ENCODE peak calls at places on chromosomes 13 and 19, in nine cellular contexts. B is adrenal gland, L is body of pancreas, K is A549, T is suprapubic skin, M is uterus, R is IMR-90, E is heart left ventricle, I is H1. U is an unnamed sample.

GRCh38 chr13:43905435-43906031 is 25.8 kb downstream of the LACC1 start:
- DNase-seq in M (peak), R (peak), K (no peak), B (no peak), E (peak), L (peak), T (no peak), I (no peak), U (peak)

GRCh38 chr19:46606681-46607440 is 5.7 kb downstream of the CALM3 start:
- DNase-seq in K (no peak), T (peak), I (no peak), M (no peak), B (peak), R (no peak), E (no peak), L (no peak), U (no peak)

GRCh38 chr13:110312669-110313031 is 5.6 kb downstream of the COL4A2 start:
- DNase-seq in B (no peak), E (no peak), T (no peak), M (peak), K (no peak), I (no peak), R (peak), L (no peak), U (no peak)

GRCh38 chr13:33932765-33933406 is 114.9 kb downstream of the RFC3 start:
- DNase-seq in I (no peak), M (no peak), E (no peak), B (no peak), T (no peak), K (no peak), R (peak), L (no peak), U (no peak)

GRCh38 chr13:112905990-112906641 is 62.9 kb upstream of the MCF2L start:
- DNase-seq in E (no peak), I (peak), L (no peak), T (no peak), R (no peak), K (no peak), M (no peak), B (no peak), U (no peak)

GRCh38 chr13:110129539-110130186 is 177.3 kb downstream of the COL4A1 start:
- DNase-seq in T (no peak), I (no peak), R (no peak), M (no peak), K (no peak), L (no peak), B (no peak), E (no peak), U (no peak)

GRCh38 chr19:38869836-38870607 is 8.1 kb downstream of the RINL start:
- DNase-seq in E (peak), T (peak), K (peak), B (peak), I (no peak), R (peak), L (peak), M (peak), U (peak)

GRCh38 chr13:43544011-43544410 is 242.8 kb downstream of the ENOX1 start:
- DNase-seq in T (no peak), R (peak), L (no peak), K (no peak), B (peak), I (no peak), M (peak), E (no peak), U (no peak)

GRCh38 chr19:16548956-16549355 is 6.7 kb upstream of the CHERP start:
- DNase-seq in E (no peak), M (no peak), L (no peak), I (no peak), R (no peak), T (no peak), B (no peak), K (no peak), U (no peak)

GRCh38 chr19:16504271-16504670 is 8.1 kb downstream of the C19orf44 start:
- DNase-seq in M (no peak), B (no peak), R (no peak), T (no peak), L (no peak), K (no peak), I (no peak), E (no peak), U (no peak)

GRCh38 chr13:43682698-43683097 is 104.1 kb downstream of the ENOX1 start:
- DNase-seq in E (no peak), R (no peak), M (no peak), T (no peak), K (no peak), B (no peak), I (no peak), L (no peak), U (no peak)

GRCh38 chr13:65592757-65593156 is 1637.4 kb downstream of the PCDH9 start:
- DNase-seq in B (no peak), K (no peak), I (no peak), T (no peak), E (no peak), R (peak), M (no peak), L (no peak), U (no peak)

GRCh38 chr13:59745395-59745788 is 418.3 kb downstream of the DIAPH3 start:
- DNase-seq in B (no peak), M (no peak), T (no peak), R (peak), K (no peak), L (no peak), E (no peak), I (no peak), U (no peak)

GRCh38 chr19:16739546-16739945 is 19.9 kb downstream of the NWD1 start:
- DNase-seq in M (no peak), L (no peak), B (no peak), E (no peak), R (no peak), I (no peak), T (no peak), K (no peak), U (no peak)

GRCh38 chr13:37960427-37960826 is 90.9 kb upstream of the TRPC4 start:
- DNase-seq in B (no peak), R (peak), I (no peak), T (no peak), E (no peak), M (no peak), K (no peak), L (no peak), U (no peak)

GRCh38 chr13:37617162-37617561 is 18.6 kb upstream of the POSTN start:
- DNase-seq in T (no peak), I (no peak), B (no peak), K (no peak), M (no peak), E (no peak), R (peak), L (no peak), U (no peak)

GRCh38 chr19:39430675-39431593 is 4.8 kb downstream of the RPS16 start:
- DNase-seq in L (no peak), E (no peak), T (no peak), M (no peak), R (peak), B (peak), K (peak), I (no peak), U (no peak)

GRCh38 chr13:38542601-38543000 is 144.3 kb upstream of the FREM2 start:
- DNase-seq in K (no peak), T (no peak), R (no peak), I (no peak), B (no peak), E (no peak), M (no peak), L (no peak), U (no peak)

GRCh38 chr19:56301886-56302620 is 12.6 kb downstream of the ZSCAN5A start:
- DNase-seq in L (no peak), R (no peak), B (no peak), K (no peak), E (no peak), M (no peak), I (no peak), T (no peak), U (no peak)

GRCh38 chr13:39942901-39943273 is 287.4 kb downstream of the COG6 start:
- DNase-seq in B (peak), R (peak), I (peak), T (peak), E (peak), K (peak), M (peak), L (peak), U (peak)

GRCh38 chr19:56927791-56928207 is 87.3 kb upstream of the PEG3 start:
- DNase-seq in K (no peak), B (no peak), T (no peak), L (no peak), I (no peak), R (no peak), M (no peak), E (no peak), U (no peak)

GRCh38 chr13:86282450-86282849 is 483.2 kb upstream of the SLITRK6 start:
- DNase-seq in I (no peak), B (no peak), K (no peak), L (no peak), M (no peak), T (no peak), R (no peak), E (no peak), U (no peak)

GRCh38 chr19:14149011-14149410 is 12.6 kb upstream of the ASF1B start:
- DNase-seq in B (no peak), L (no peak), R (no peak), I (no peak), K (no peak), E (no peak), T (no peak), M (no peak), U (no peak)

GRCh38 chr19:47761566-47761965 is 16.2 kb downstream of the NOP53 start:
- DNase-seq in K (no peak), I (no peak), R (no peak), B (no peak), E (no peak), T (no peak), M (no peak), L (no peak), U (no peak)

GRCh38 chr19:58181902-58182576 is 822 bp upstream of the ZNF274 start:
- DNase-seq in K (peak), E (peak), I (no peak), R (no peak), M (no peak), B (peak), T (peak), L (peak), U (peak)

GRCh38 chr19:10544242-10544752 is 593 bp downstream of the ATG4D start:
- DNase-seq in R (no peak), E (peak), K (no peak), I (no peak), L (peak), T (peak), M (no peak), B (peak), U (peak)

GRCh38 chr13:99124695-99125334 is 75.8 kb upstream of the UBAC2 start:
- DNase-seq in B (no peak), M (no peak), L (no peak), K (peak), E (no peak), R (peak), I (no peak), T (no peak), U (no peak)

GRCh38 chr13:40206241-40207109 is 460.0 kb downstream of the FOXO1 start:
- DNase-seq in B (no peak), K (no peak), M (no peak), T (no peak), I (no peak), L (peak), R (peak), E (no peak), U (no peak)

GRCh38 chr13:44436589-44437337 is 63.1 kb downstream of the SERP2 start:
- DNase-seq in B (peak), I (peak), M (peak), T (peak), K (peak), E (peak), L (peak), R (peak), U (peak)

GRCh38 chr19:56066152-56067023 is 54.7 kb downstream of the ZNF787 start:
- DNase-seq in I (no peak), M (peak), E (peak), T (no peak), R (peak), B (peak), K (peak), L (peak), U (peak)

GRCh38 chr13:74162782-74163181 is 28.6 kb upstream of the KLF12 start:
- DNase-seq in K (no peak), L (no peak), E (no peak), M (no peak), R (no peak), I (no peak), B (no peak), T (no peak), U (no peak)

GRCh38 chr13:29065142-29065541 is 245.0 kb downstream of the MTUS2 start:
- DNase-seq in R (no peak), E (no peak), K (no peak), I (no peak), L (no peak), T (no peak), M (no peak), B (no peak), U (no peak)

GRCh38 chr19:8357007-8357521 is 6.9 kb upstream of the ANGPTL4 start:
- DNase-seq in B (no peak), R (no peak), I (no peak), L (no peak), E (no peak), K (no peak), T (no peak), M (no peak), U (no peak)

GRCh38 chr19:8355631-8356402 is 8.1 kb upstream of the ANGPTL4 start:
- DNase-seq in M (peak), E (no peak), R (peak), T (peak), B (peak), L (peak), K (no peak), I (no peak), U (peak)

GRCh38 chr19:8352134-8352827 is 9.2 kb upstream of the KANK3 start:
- DNase-seq in T (peak), M (no peak), I (no peak), E (no peak), L (peak), B (no peak), R (peak), K (no peak), U (no peak)
- H3K4me3 ChIP-seq in T (no peak), M (no peak), I (peak), E (peak), L (no peak), B (no peak), R (peak), K (no peak), U (no peak)

GRCh38 chr13:69751259-69751658 is 356.4 kb upstream of the ATXN8OS start:
- DNase-seq in B (no peak), M (no peak), K (no peak), R (no peak), T (no peak), E (no peak), L (no peak), I (no peak), U (no peak)

GRCh38 chr13:69755101-69755500 is 352.5 kb upstream of the ATXN8OS start:
- DNase-seq in R (no peak), K (no peak), E (no peak), L (no peak), T (no peak), B (no peak), I (no peak), M (no peak), U (no peak)
- TF ChIP-seq POLR2A in R (no peak), K (no peak), E (no peak), L (no peak), T (no peak), B (no peak), I (no peak), M (no peak), U (no peak)

GRCh38 chr19:11624064-11624463 is 26.8 kb downstream of the ZNF627 start:
- DNase-seq in B (no peak), K (no peak), E (no peak), L (no peak), R (peak), T (no peak), I (no peak), M (no peak), U (no peak)
- H3K4me3 ChIP-seq in B (no peak), K (no peak), E (peak), L (no peak), R (no peak), T (peak), I (peak), M (no peak), U (no peak)

DNA sequence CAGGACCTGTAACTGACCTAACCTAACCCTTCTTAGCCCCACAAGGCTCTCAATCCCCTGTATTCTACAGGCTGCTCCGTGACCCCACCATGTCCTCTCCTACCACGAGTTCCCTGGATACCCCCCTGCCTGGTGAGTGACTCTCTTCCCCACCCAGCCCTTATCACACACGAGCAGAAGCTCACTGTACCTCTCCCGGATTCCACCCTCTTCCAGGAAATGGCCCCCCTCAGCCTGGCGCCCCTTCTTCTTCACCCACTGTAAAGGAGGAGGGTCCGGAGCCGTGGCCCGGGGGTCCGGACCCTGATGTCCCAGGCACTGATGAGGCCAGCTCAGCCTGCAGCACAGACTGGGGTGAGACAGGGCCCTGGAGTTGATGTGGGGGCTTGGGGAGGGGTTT is 1.3 kb downstream of the NR1H2 start:
- DNase-seq in L (no peak), M (no peak), K (no peak), I (no peak), B (no peak), E (no peak), T (no peak), R (no peak), U (no peak)
- TF ChIP-seq POLR2A in L (no peak), M (no peak), K (no peak), I (no peak), B (no peak), E (no peak), T (no peak), R (no peak), U (no peak)

GRCh38 chr19:29724102-29724641 is 9.1 kb upstream of the C19orf12 start:
- DNase-seq in I (no peak), B (no peak), R (peak), L (no peak), M (no peak), E (no peak), K (no peak), T (no peak), U (no peak)
- H3K4me3 ChIP-seq in I (peak), B (no peak), R (no peak), L (no peak), M (no peak), E (peak), K (no peak), T (peak), U (peak)

GRCh38 chr13:106468948-106469590 is 66.4 kb downstream of the EFNB2 start:
- DNase-seq in K (no peak), E (no peak), B (no peak), M (no peak), R (no peak), T (no peak), L (no peak), I (no peak), U (no peak)

GRCh38 chr13:106467406-106468122 is 67.9 kb downstream of the EFNB2 start:
- DNase-seq in I (no peak), E (no peak), L (no peak), M (no peak), T (no peak), R (no peak), K (no peak), B (no peak), U (no peak)

GRCh38 chr13:106468207-106468606 is 67.3 kb downstream of the EFNB2 start:
- DNase-seq in R (no peak), T (no peak), B (no peak), L (no peak), M (no peak), I (no peak), K (no peak), E (no peak), U (no peak)

GRCh38 chr13:106466691-106467405 is 68.6 kb downstream of the EFNB2 start:
- DNase-seq in T (no peak), R (no peak), B (no peak), K (no peak), I (no peak), L (no peak), E (no peak), M (no peak), U (no peak)

GRCh38 chr13:106464076-106464475 is 71.4 kb downstream of the EFNB2 start:
- DNase-seq in M (no peak), R (no peak), T (no peak), B (no peak), L (no peak), E (no peak), I (no peak), K (no peak), U (no peak)
- TF ChIP-seq POLR2A in M (no peak), R (no peak), T (no peak), B (no peak), L (no peak), E (no peak), I (no peak), K (no peak), U (no peak)

GRCh38 chr19:44746616-44746945 is 1.9 kb upstream of the BCL3 start:
- DNase-seq in M (no peak), B (no peak), K (no peak), E (no peak), T (no peak), L (no peak), R (no peak), I (no peak), U (no peak)
- H3K4me3 ChIP-seq in M (no peak), B (no peak), K (no peak), E (peak), T (no peak), L (no peak), R (no peak), I (no peak), U (no peak)

GRCh38 chr19:2179095-2179494 is 15.4 kb downstream of the DOT1L start:
- DNase-seq in L (no peak), I (no peak), M (no peak), T (no peak), E (no peak), R (no peak), B (no peak), K (no peak), U (no peak)

GRCh38 chr19:2175742-2176141 is 12.0 kb downstream of the DOT1L start:
- DNase-seq in B (no peak), M (no peak), K (no peak), T (no peak), R (no peak), L (no peak), I (no peak), E (no peak), U (no peak)

GRCh38 chr19:2173841-2174577 is 10.3 kb downstream of the DOT1L start:
- DNase-seq in R (no peak), K (no peak), M (no peak), E (no peak), B (peak), T (no peak), L (no peak), I (no peak), U (peak)

GRCh38 chr19:2173388-2173787 is 9.7 kb downstream of the DOT1L start:
- DNase-seq in M (no peak), I (no peak), E (no peak), L (no peak), K (no peak), B (no peak), R (no peak), T (no peak), U (no peak)

GRCh38 chr19:2176336-2176994 is 12.7 kb downstream of the DOT1L start:
- DNase-seq in B (peak), T (no peak), K (no peak), M (no peak), L (no peak), R (no peak), I (no peak), E (no peak), U (no peak)
- TF ChIP-seq POLR2A in B (no peak), T (no peak), K (no peak), M (no peak), L (no peak), R (no peak), I (no peak), E (no peak), U (no peak)

U was measured in testis.